ENCODE peak calls at places on chromosome 10, in nine cellular contexts. T is NB4; F is COR-L47; N is HFFc6; L is brain pericyte; U is mesenchymal stem cell; J is activated CD8-positive, alpha-beta memory T cell treated with anti-CD3 and anti-CD28 coated beads, Interleukin-2, amount 10 ng/mL, durations not matched to agents 7 days and 5 days; O is astrocyte of the spinal cord; A is fibroblast of the conjunctiva. Q is an unnamed sample.

GRCh38 chr10:15168781-15169554 is 475 bp upstream of the NMT2 start:
- DNase-seq in T (peak), F (peak), N (peak), L (peak), U (peak), J (peak), O (peak), A (peak), Q (peak)

GRCh38 chr10:29392376-29393021 is 103.6 kb downstream of the LYZL1 start:
- DNase-seq in T (peak), F (peak), N (peak), L (no peak), U (peak), J (no peak), O (peak), A (no peak), Q (peak)

GRCh38 chr10:88194961-88195367 is 331.5 kb downstream of the PTEN start:
- DNase-seq in T (no peak), F (no peak), N (no peak), L (no peak), U (no peak), J (no peak), O (no peak), A (no peak), Q (no peak)

GRCh38 chr10:71965623-71966022 is 1.4 kb downstream of the CHST3 start:
- DNase-seq in T (no peak), F (no peak), N (no peak), L (no peak), U (no peak), J (no peak), O (no peak), A (no peak), Q (no peak)

GRCh38 chr10:71735709-71736569 is 16.4 kb upstream of the C10orf105 start:
- DNase-seq in T (no peak), F (no peak), N (no peak), L (no peak), U (no peak), J (peak), O (no peak), A (no peak), Q (no peak)

GRCh38 chr10:26095781-26096180 is 120.8 kb upstream of the GAD2 start:
- DNase-seq in T (no peak), F (no peak), N (no peak), L (no peak), U (no peak), J (no peak), O (no peak), A (no peak), Q (no peak)

GRCh38 chr10:8978100-8978499 is 923.6 kb downstream of the GATA3 start:
- DNase-seq in T (no peak), F (no peak), N (no peak), L (no peak), U (no peak), J (no peak), O (no peak), A (no peak), Q (no peak)

GRCh38 chr10:69055241-69055640 is 32.7 kb upstream of the SRGN start:
- DNase-seq in T (no peak), F (no peak), N (no peak), L (no peak), U (no peak), J (no peak), O (no peak), A (no peak), Q (no peak)

GRCh38 chr10:133358162-133358919 is 522 bp upstream of the FUOM start:
- DNase-seq in T (no peak), F (no peak), N (no peak), L (no peak), U (no peak), J (no peak), O (no peak), A (no peak), Q (no peak)